ENCODE peak calls at places on chromosome 18, in six cellular contexts. K is heart right ventricle; V is dermis blood vessel endothelial cell; S is bronchial epithelial cell; L is body of pancreas; F is stimulated activated CD8-positive, alpha-beta memory T cell treated with anti-CD3 and anti-CD28 coated beads, Interleukin-4, amount 100 ng/mL, for 24 hours. U is an unnamed sample.

GRCh38 chr18:66344227-66344626 is 259.7 kb downstream of the CDH19 start:
- DNase-seq in K (no peak), V (peak), S (peak), L (no peak), F (no peak), U (no peak)

GRCh38 chr18:54043484-54044256 is 180.8 kb downstream of the MBD2 start:
- DNase-seq in K (no peak), V (no peak), S (peak), L (no peak), F (no peak), U (no peak)

GRCh38 chr18:9643549-9643948 is 29.2 kb upstream of the PPP4R1 start:
- DNase-seq in K (no peak), V (peak), S (peak), L (peak), F (no peak), U (no peak)

GRCh38 chr18:68840554-68841263 is 42.8 kb downstream of the CCDC102B start:
- DNase-seq in K (no peak), V (peak), S (peak), L (peak), F (no peak), U (no peak)

GRCh38 chr18:50151876-50152275 is 43.1 kb downstream of the MYO5B start:
- DNase-seq in K (no peak), V (no peak), S (peak), L (no peak), F (no peak), U (no peak)

GRCh38 chr18:54717673-54718435 is 110.4 kb upstream of the RAB27B start:
- DNase-seq in K (no peak), V (no peak), S (no peak), L (no peak), F (peak), U (no peak)

GRCh38 chr18:31301201-31301655 is 16.7 kb upstream of the DSG1 start:
- DNase-seq in K (no peak), V (peak), S (peak), L (peak), F (no peak), U (no peak)

GRCh38 chr18:5488844-5489243 is 55.0 kb downstream of the EPB41L3 start:
- DNase-seq in K (no peak), V (no peak), S (no peak), L (no peak), F (no peak), U (no peak)

GRCh38 chr18:54622084-54622483 is 31.0 kb downstream of the DYNAP start:
- DNase-seq in K (no peak), V (no peak), S (no peak), L (no peak), F (no peak), U (no peak)

GRCh38 chr18:34870916-34871315 is 160.8 kb downstream of the DTNA start:
- DNase-seq in K (no peak), V (no peak), S (no peak), L (no peak), F (no peak), U (no peak)

GRCh38 chr18:21489919-21490495 is 110.5 kb downstream of the ESCO1 start:
- DNase-seq in K (no peak), V (no peak), S (no peak), L (no peak), F (no peak), U (no peak)